ENCODE peak calls at places on chromosomes 2 and 18, in six cellular contexts. H, L, S, J, K and P are unnamed samples.

GRCh38 chr2:138453815-138454214 is 47.8 kb upstream of the SPOPL start:
- DNase-seq in H (no peak), L (no peak), S (no peak), J (no peak), K (no peak), P (no peak)

GRCh38 chr2:38032946-38033345 is 43.0 kb downstream of the CYP1B1 start:
- DNase-seq in H (no peak), L (no peak), S (no peak), J (no peak), K (no peak), P (no peak)

GRCh38 chr18:80179857-80180558 is 67.3 kb downstream of the PARD6G start:
- DNase-seq in H (no peak), L (no peak), S (no peak), J (no peak), K (no peak), P (no peak)

GRCh38 chr2:106144621-106145331 is 49.3 kb downstream of the UXS1 start:
- DNase-seq in H (no peak), L (no peak), S (no peak), J (no peak), K (no peak), P (no peak)

GRCh38 chr18:47254341-47254939 is 3.0 kb upstream of the SKOR2 start:
- DNase-seq in H (peak), L (peak), S (no peak), J (peak), K (no peak), P (no peak)

GRCh38 chr2:207881902-207882301 is 112.2 kb upstream of the FZD5 start:
- DNase-seq in H (no peak), L (no peak), S (no peak), J (no peak), K (no peak), P (no peak)

GRCh38 chr2:191811807-191812602 is 34.9 kb downstream of the CAVIN2 start:
- DNase-seq in H (peak), L (peak), S (no peak), J (peak), K (no peak), P (no peak)

GRCh38 chr2:208040199-208041171 is 15.2 kb upstream of the PLEKHM3 start:
- DNase-seq in H (peak), L (peak), S (no peak), J (peak), K (no peak), P (peak)

GRCh38 chr2:234146087-234146826 is 95.8 kb downstream of the SPP2 start:
- DNase-seq in H (no peak), L (no peak), S (no peak), J (no peak), K (no peak), P (no peak)

GRCh38 chr2:36597532-36598377 is at the start of gene FEZ2:
- DNase-seq in H (peak), L (peak), S (peak), J (peak), K (peak), P (peak)

GRCh38 chr2:2273421-2273820 is 57.7 kb downstream of the MYT1L start:
- DNase-seq in H (no peak), L (no peak), S (no peak), J (no peak), K (no peak), P (no peak)

GRCh38 chr18:76913583-76913982 is 91.2 kb downstream of the ZNF236 start:
- DNase-seq in H (no peak), L (no peak), S (no peak), J (no peak), K (no peak), P (no peak)

GRCh38 chr2:144875996-144876395 is 356.1 kb upstream of the ZEB2 start:
- DNase-seq in H (no peak), L (no peak), S (no peak), J (no peak), K (no peak), P (no peak)

GRCh38 chr2:45134726-45135125 is 125.5 kb upstream of the SIX2 start:
- DNase-seq in H (no peak), L (no peak), S (no peak), J (no peak), K (no peak), P (no peak)

GRCh38 chr2:95022309-95023221 is 2.9 kb upstream of the MAL start:
- DNase-seq in H (peak), L (peak), S (peak), J (peak), K (peak), P (peak)

GRCh38 chr2:232573042-232573441 is 22.6 kb downstream of the EIF4E2 start:
- DNase-seq in H (no peak), L (no peak), S (no peak), J (no peak), K (no peak), P (no peak)

GRCh38 chr2:147607379-147607778 is 237.4 kb upstream of the ACVR2A start:
- DNase-seq in H (no peak), L (no peak), S (no peak), J (no peak), K (no peak), P (no peak)

GRCh38 chr2:50751255-50752069 is 280.5 kb downstream of the NRXN1 start:
- DNase-seq in H (no peak), L (no peak), S (no peak), J (no peak), K (no peak), P (no peak)

GRCh38 chr2:155310589-155310988 is 612.1 kb downstream of the KCNJ3 start:
- DNase-seq in H (no peak), L (no peak), S (no peak), J (peak), K (no peak), P (no peak)

GRCh38 chr2:60515751-60516226 is 37.7 kb downstream of the BCL11A start:
- DNase-seq in H (no peak), L (peak), S (no peak), J (no peak), K (peak), P (no peak)

GRCh38 chr2:55518846-55519167 is 711 bp upstream of the CFAP36 start:
- DNase-seq in H (peak), L (no peak), S (no peak), J (peak), K (no peak), P (peak)

GRCh38 chr2:190458352-190459107 is 50.4 kb downstream of the MFSD6 start:
- DNase-seq in H (no peak), L (no peak), S (no peak), J (no peak), K (no peak), P (no peak)

GRCh38 chr18:40911582-40912254 is 1043.3 kb upstream of the PIK3C3 start:
- DNase-seq in H (no peak), L (no peak), S (no peak), J (no peak), K (no peak), P (no peak)

GRCh38 chr18:64037812-64038414 is 68.0 kb downstream of the SERPINB8 start:
- DNase-seq in H (peak), L (no peak), S (no peak), J (peak), K (no peak), P (no peak)

GRCh38 chr18:13241083-13241892 is 22.7 kb downstream of the LDLRAD4 start:
- DNase-seq in H (no peak), L (no peak), S (no peak), J (no peak), K (no peak), P (no peak)

DNA sequence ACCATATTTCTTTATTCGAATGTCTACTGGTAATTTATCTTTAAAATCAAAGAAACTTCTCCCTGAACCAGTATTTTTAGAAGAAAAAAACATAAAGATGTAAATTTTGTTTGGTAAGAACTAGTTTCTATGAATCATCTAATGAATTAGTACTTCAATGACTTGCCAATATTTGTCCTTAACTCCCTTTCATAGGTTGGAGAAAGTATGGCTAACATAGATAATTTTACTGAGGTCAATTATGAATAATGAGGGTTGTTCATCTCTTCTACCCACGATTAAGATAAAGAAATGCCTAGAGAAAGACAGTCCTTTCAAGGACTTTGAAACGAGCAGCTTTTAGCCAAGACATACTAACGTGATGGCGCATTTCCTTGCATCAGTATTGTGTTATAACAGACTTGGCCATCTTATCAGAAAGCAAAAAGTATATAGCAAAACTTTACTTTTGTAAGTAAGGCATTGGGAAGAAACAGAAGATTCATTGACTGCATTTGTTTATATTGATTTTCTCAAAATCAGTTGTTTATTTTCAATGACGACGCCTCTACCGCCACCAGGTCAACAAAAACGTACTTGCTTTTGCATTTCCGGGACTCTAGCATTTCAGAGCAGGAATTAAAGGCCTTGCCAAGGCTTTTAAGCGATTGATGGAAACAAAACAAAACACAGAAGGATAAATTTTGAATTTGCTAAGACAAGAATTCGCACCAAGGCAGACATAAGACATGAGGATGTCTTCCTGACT is 997 bp downstream of the RBM43 start:
- DNase-seq in H (peak), L (no peak), S (no peak), J (no peak), K (peak), P (no peak)
- TF ChIP-seq POLR2AphosphoS5 in H (no peak), L (no peak), S (no peak), J (no peak), K (no peak), P (no peak)

GRCh38 chr2:58046585-58047372 is at the start of gene VRK2:
- DNase-seq in H (peak), L (peak), S (peak), J (peak), K (peak), P (peak)
- TF ChIP-seq POLR2A in H (peak), L (peak), S (peak), J (peak), K (peak), P (peak)

GRCh38 chr18:21805771-21806366 is 65.3 kb downstream of the MIB1 start:
- DNase-seq in H (no peak), L (no peak), S (no peak), J (no peak), K (no peak), P (no peak)
- TF ChIP-seq TAF1 in H (no peak), L (no peak), S (no peak), J (no peak), K (no peak), P (no peak)

DNA sequence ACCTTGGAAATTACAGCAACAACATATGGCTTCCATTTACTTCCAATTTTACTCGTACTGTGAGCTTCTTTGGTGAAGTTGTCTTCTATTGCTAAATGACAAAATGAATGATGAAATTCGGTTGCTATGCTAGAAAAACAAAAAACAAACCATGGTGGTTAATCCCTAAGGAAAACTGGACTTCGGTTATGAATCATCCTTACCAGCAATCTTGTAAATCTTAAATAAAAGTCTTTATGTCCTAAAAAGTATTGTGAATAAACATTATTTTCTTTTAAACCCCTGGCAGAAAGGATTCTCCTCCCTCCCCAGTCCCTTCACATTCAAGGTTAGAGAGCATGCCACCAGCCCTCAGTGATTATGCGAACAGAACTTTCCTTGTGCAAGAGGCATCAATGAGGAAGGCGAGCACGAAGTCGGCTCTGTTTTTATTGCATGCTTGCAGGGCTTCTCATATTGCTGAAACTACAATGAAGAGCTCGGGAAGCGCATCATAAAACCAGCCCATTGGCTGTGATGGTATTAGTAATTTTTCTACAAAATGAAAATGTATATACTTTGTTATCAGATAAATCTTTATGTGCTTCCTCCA is 62.8 kb downstream of the ZNF521 start:
- DNase-seq in H (no peak), L (no peak), S (no peak), J (no peak), K (no peak), P (no peak)
- TF ChIP-seq POLR2AphosphoS5 in H (no peak), L (no peak), S (no peak), J (no peak), K (no peak), P (no peak)

DNA sequence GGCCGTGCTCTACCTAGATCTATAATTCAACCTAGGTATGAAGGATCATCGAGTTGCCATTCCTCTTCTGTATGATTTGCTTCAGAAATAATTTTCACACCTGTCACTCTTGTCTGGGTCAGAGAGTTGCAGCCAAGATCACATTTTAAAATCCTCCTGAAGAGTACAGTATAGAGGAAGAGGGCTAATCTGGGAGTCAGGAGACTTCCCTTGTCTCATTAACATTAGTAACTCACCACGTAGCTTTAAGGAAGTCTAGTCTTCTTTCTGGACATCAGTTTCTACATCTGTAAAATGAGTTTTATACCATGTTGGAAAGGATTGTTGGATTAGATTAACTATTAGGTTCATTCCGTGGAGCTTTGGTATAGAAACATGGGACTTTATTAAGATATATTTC is 109.4 kb downstream of the TDRD15 start:
- DNase-seq in H (no peak), L (no peak), S (no peak), J (no peak), K (no peak), P (no peak)
- TF ChIP-seq POLR2A in H (no peak), L (no peak), S (no peak), J (no peak), K (no peak), P (no peak)

GRCh38 chr2:128557841-128558241 is 239.2 kb upstream of the HS6ST1 start:
- DNase-seq in H (no peak), L (no peak), S (no peak), J (no peak), K (no peak), P (no peak)
- TF ChIP-seq TAF1 in H (no peak), L (no peak), S (no peak), J (no peak), K (no peak), P (no peak)

DNA sequence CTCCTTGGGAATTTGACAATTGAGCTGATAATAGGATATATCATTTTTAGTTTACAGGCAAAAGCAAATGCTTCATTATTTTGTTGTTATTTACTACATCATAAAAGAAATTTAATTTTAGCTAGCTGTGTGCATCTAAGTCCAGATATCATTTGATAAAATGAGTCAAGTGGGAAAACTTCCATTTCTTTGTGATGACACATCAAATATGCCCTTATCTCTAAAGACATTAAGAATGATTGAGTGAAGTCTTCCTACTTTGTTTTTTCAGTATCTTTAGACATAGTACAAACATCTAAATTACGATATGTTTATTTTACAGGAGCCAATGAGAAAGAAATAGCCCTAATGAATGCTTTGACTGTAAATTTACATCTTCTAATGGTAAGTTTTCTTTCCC is 77.0 kb downstream of the KYNU start:
- DNase-seq in H (no peak), L (no peak), S (no peak), J (no peak), K (no peak), P (no peak)
- TF ChIP-seq POLR2AphosphoS5 in H (no peak), L (no peak), S (no peak), J (no peak), K (no peak), P (no peak)

GRCh38 chr2:88627055-88627855 is at the start of gene EIF2AK3:
- DNase-seq in H (peak), L (peak), S (peak), J (peak), K (peak), P (peak)
- TF ChIP-seq POLR2A in H (peak), L (peak), S (peak), J (peak), K (peak), P (peak)

DNA sequence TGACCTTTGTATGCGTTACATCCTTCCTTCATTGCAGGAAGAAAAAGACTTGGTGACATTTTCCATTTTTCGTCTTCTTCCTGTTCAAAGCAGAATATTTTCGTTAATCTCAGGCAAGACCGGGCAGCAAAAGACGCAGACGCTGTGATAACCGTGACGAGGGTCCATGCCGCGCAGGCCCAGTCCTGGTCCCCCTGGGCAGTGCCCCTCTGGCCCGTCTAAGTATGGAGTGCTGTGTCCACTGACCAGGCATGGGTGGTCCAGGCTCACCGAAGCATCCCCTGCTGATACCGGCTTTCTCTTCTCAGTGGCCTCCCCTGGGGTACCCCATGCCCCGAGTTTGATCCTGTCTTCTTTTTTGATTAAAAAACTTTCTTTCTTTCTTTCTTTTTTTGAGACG is 135.2 kb upstream of the ASB18 start:
- DNase-seq in H (no peak), L (no peak), S (no peak), J (no peak), K (no peak), P (no peak)
- TF ChIP-seq TAF1 in H (no peak), L (no peak), S (no peak), J (no peak), K (no peak), P (no peak)

GRCh38 chr2:218010838-218011616 is 8.2 kb upstream of the TNS1 start:
- DNase-seq in H (no peak), L (no peak), S (no peak), J (no peak), K (no peak), P (peak)

GRCh38 chr2:218009191-218010114 is 6.7 kb upstream of the TNS1 start:
- DNase-seq in H (no peak), L (no peak), S (no peak), J (no peak), K (no peak), P (no peak)

GRCh38 chr2:218010116-218010837 is 7.5 kb upstream of the TNS1 start:
- DNase-seq in H (peak), L (peak), S (peak), J (no peak), K (no peak), P (peak)

GRCh38 chr2:218006741-218007140 is 3.9 kb upstream of the TNS1 start:
- DNase-seq in H (no peak), L (no peak), S (no peak), J (no peak), K (no peak), P (no peak)

DNA sequence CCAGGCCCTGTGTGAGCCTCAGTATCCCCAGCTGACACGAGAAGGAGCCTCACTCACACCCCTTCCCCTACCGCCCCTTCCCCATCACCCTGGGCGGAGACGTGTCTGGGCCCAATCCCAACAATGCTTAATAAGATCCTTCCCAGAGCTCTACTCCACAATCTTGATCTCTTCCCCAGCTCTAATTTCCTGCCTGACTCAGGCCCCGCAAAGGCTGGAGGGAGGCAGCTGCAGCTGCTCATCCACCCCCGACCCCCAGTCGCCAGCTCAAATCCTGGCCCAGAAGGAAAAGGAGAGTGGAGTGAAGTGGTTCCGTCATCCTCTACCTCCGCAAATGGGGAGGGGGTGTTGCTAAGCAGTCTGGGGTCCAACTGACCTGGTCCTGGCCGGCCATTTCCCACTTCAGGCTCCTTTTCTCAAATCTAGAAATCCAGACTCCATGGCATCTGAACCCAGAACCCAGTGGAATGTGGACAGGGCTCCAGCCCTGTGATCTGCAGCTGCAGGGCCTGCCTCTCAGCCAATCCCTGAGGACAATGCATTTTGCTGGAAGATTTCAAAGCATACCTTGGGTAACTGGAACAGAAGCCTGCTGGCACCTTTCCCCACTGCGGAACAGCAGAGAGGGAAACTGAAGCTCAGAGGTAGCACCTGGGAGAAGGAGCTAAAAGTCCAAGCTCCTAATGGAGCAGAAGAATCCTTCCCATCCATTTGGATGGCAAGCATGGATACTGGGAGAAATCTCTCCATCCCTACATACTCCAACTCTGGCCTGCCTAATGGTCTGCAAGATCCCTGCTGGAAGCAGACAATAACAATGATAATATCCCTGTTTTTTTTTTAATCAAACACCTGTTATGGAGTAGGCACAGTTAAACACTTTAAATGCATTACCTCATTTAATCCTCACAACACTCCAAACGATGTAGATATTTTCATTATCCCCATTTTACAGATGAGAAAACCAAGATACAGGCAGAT is 5.6 kb upstream of the TNS1 start:
- DNase-seq in H (no peak), L (no peak), S (no peak), J (no peak), K (no peak), P (no peak)
- TF ChIP-seq POLR2AphosphoS5 in H (no peak), L (no peak), S (no peak), J (no peak), K (no peak), P (no peak)